ENCODE peak calls at places on chromosomes 2 and 18, in eight cellular contexts. G, M, L, N, Z, X, V and P are unnamed samples.

GRCh38 chr18:58669731-58670379 is 1.4 kb upstream of the MALT1 start:
- DNase-seq in L (no peak), X (peak), V (no peak), G (no peak), N (peak), Z (no peak), M (no peak), P (peak)

GRCh38 chr2:239216614-239217273 is 184.1 kb downstream of the HDAC4 start:
- DNase-seq in L (no peak), V (peak), N (no peak), G (peak), M (peak), Z (no peak), X (no peak), P (no peak)

GRCh38 chr2:74005786-74006185 is 21.1 kb downstream of the TET3 start:
- DNase-seq in L (no peak), Z (no peak), N (no peak), G (peak), V (no peak), M (no peak), X (no peak), P (no peak)

GRCh38 chr2:42888846-42889245 is 96.5 kb upstream of the HAAO start:
- DNase-seq in N (no peak), V (no peak), G (no peak), L (no peak), Z (no peak), M (no peak), X (no peak), P (no peak)

GRCh38 chr2:182324665-182325064 is 102.2 kb downstream of the PDE1A start:
- DNase-seq in L (no peak), Z (no peak), X (no peak), N (no peak), M (no peak), G (no peak), V (no peak), P (no peak)

GRCh38 chr2:11004206-11004605 is 92.5 kb downstream of the KCNF1 start:
- DNase-seq in L (no peak), X (no peak), N (no peak), V (no peak), M (no peak), Z (no peak), G (no peak), P (peak)

GRCh38 chr2:201406077-201406662 is 45.1 kb downstream of the TRAK2 start:
- DNase-seq in M (no peak), L (no peak), X (no peak), G (no peak), N (no peak), V (no peak), Z (no peak), P (no peak)

GRCh38 chr2:10169053-10169578 is 46.6 kb downstream of the RRM2 start:
- DNase-seq in L (no peak), N (no peak), G (no peak), X (no peak), M (no peak), Z (no peak), V (no peak), P (no peak)

GRCh38 chr2:20671736-20672080 is 4.8 kb downstream of the GDF7 start:
- DNase-seq in L (no peak), G (no peak), M (no peak), N (no peak), V (no peak), X (no peak), Z (no peak), P (no peak)

GRCh38 chr18:32549248-32549842 is 78.7 kb upstream of the GAREM1 start:
- DNase-seq in M (no peak), L (peak), G (no peak), V (no peak), X (peak), Z (peak), N (peak), P (peak)

GRCh38 chr2:233338046-233338445 is 16.2 kb upstream of the DGKD start:
- DNase-seq in M (no peak), Z (no peak), V (peak), X (no peak), L (no peak), G (peak), N (no peak), P (no peak)

GRCh38 chr18:73232933-73233332 is 365.1 kb upstream of the NETO1 start:
- DNase-seq in M (no peak), X (no peak), G (no peak), L (no peak), N (no peak), V (no peak), Z (no peak), P (no peak)

GRCh38 chr2:24844023-24844685 is 50.9 kb downstream of the CENPO start:
- DNase-seq in G (no peak), Z (no peak), V (no peak), X (no peak), M (peak), L (no peak), N (no peak), P (no peak)

GRCh38 chr2:11746807-11747459 is 501 bp downstream of the LPIN1 start:
- DNase-seq in Z (peak), G (no peak), L (peak), X (peak), N (peak), M (no peak), V (no peak), P (peak)

GRCh38 chr2:23503097-23503496 is 118.1 kb downstream of the KLHL29 start:
- DNase-seq in Z (no peak), G (no peak), X (no peak), L (no peak), V (no peak), M (peak), N (no peak), P (no peak)

GRCh38 chr2:12672711-12673315 is 43.9 kb upstream of the TRIB2 start:
- DNase-seq in V (no peak), N (no peak), G (no peak), Z (no peak), X (no peak), M (no peak), L (no peak), P (no peak)

GRCh38 chr2:229419158-229419557 is 148.1 kb upstream of the PID1 start:
- DNase-seq in V (no peak), X (no peak), G (no peak), N (no peak), M (no peak), Z (no peak), L (no peak), P (no peak)

GRCh38 chr2:43227830-43228280 is 1.4 kb upstream of the ZFP36L2 start:
- DNase-seq in Z (no peak), V (no peak), X (no peak), L (peak), N (no peak), G (no peak), M (no peak), P (peak)

GRCh38 chr2:57333221-57333620 is 713.4 kb upstream of the VRK2 start:
- DNase-seq in Z (no peak), N (no peak), G (no peak), X (no peak), M (no peak), L (no peak), V (no peak), P (no peak)

GRCh38 chr2:207662203-207662602 is 37.0 kb upstream of the METTL21A start:
- DNase-seq in V (no peak), N (no peak), X (no peak), G (no peak), Z (no peak), M (no peak), L (no peak), P (no peak)

GRCh38 chr2:172962824-172963223 is 112.8 kb upstream of the MAP3K20 start:
- DNase-seq in Z (no peak), V (no peak), X (no peak), G (no peak), N (no peak), L (no peak), M (no peak), P (peak)

GRCh38 chr2:44707945-44708645 is 233.4 kb upstream of the SIX3 start:
- DNase-seq in Z (no peak), G (no peak), N (no peak), L (peak), X (peak), V (no peak), M (no peak), P (no peak)

GRCh38 chr2:30462131-30462857 is 15.2 kb downstream of the LCLAT1 start:
- DNase-seq in X (no peak), L (no peak), M (no peak), V (no peak), Z (no peak), G (no peak), N (no peak), P (no peak)

GRCh38 chr2:30457316-30457715 is 10.3 kb downstream of the LCLAT1 start:
- DNase-seq in X (no peak), N (no peak), V (no peak), G (no peak), L (no peak), M (no peak), Z (no peak), P (no peak)

GRCh38 chr2:30456106-30456505 is 9.1 kb downstream of the LCLAT1 start:
- DNase-seq in G (no peak), M (no peak), V (no peak), X (no peak), N (no peak), Z (no peak), L (no peak), P (no peak)

GRCh38 chr2:30456578-30456977 is 9.5 kb downstream of the LCLAT1 start:
- DNase-seq in X (no peak), V (no peak), Z (no peak), G (no peak), M (no peak), L (no peak), N (no peak), P (no peak)

DNA sequence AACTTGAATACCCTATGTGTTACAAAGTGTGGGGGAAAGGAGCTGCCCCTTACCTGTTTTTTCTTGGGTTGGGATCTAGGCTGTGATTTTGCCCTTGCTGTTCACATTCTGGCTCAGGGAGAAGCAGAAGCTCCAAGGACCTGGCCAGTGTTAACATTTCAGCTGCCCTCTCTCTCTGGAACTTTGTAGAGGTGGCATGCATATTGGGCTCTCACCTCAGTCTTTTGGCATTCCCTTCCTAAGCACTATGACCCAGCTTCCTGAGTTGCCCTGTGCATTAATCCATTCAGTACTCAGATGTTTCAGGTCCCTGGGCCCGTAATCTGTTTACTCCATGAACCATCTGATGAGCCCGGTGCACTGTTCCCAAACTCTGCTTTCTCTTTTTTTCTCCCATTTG is 12.1 kb downstream of the LCLAT1 start:
- DNase-seq in G (no peak), X (no peak), M (no peak), V (no peak), Z (no peak), L (no peak), N (no peak), P (no peak)
- H3K4me3 ChIP-seq in G (no peak), X (no peak), M (no peak), V (no peak), Z (no peak), L (no peak), N (no peak), P (no peak)

DNA sequence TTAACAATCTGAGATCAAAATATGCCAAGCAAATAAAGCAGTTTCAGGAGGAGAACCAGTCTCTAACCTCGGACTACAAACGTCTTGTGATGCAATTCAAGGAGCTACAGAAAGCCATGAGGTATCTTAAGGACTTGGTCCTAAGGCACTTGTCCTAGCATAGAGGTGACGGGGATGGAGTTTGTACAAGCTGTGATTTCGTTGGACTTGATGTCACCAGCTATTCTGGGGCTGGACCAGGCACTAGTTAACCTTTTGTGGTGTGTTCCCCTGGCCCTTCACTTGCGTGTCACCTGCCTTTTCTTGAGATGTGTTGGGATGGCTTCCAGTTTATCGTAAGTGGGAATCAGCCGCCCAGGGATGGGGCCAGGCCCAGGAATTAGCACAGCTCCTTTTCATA is 33.7 kb downstream of the OTOF start:
- DNase-seq in L (no peak), Z (no peak), X (no peak), M (no peak), V (no peak), N (no peak), G (no peak), P (no peak)
- TF ChIP-seq CTCF in L (no peak), Z (no peak), X (no peak), M (no peak), V (no peak), N (no peak), G (no peak), P (no peak)

GRCh38 chr2:70986499-70987189 is 8.0 kb downstream of the TEX261 start:
- DNase-seq in X (no peak), L (no peak), V (peak), N (no peak), G (peak), M (no peak), Z (no peak), P (no peak)
- H3K27ac ChIP-seq in X (no peak), L (no peak), V (no peak), N (no peak), G (no peak), M (no peak), Z (no peak), P (no peak)

GRCh38 chr2:48320747-48321146 is 209.2 kb upstream of the STON1 start:
- DNase-seq in G (no peak), Z (no peak), N (no peak), V (no peak), X (no peak), M (no peak), L (no peak), P (no peak)

GRCh38 chr2:48318118-48318517 is 211.8 kb upstream of the STON1 start:
- DNase-seq in X (no peak), L (no peak), V (no peak), Z (no peak), G (no peak), M (no peak), N (no peak), P (no peak)

GRCh38 chr2:48315847-48316194 is 214.1 kb upstream of the STON1 start:
- DNase-seq in L (peak), V (no peak), N (no peak), Z (no peak), M (no peak), X (peak), G (no peak), P (peak)

GRCh38 chr2:48319863-48320262 is 210.1 kb upstream of the STON1 start:
- DNase-seq in V (no peak), M (no peak), G (no peak), L (no peak), N (no peak), Z (no peak), X (no peak), P (no peak)

GRCh38 chr2:48316753-48317750 is 212.9 kb upstream of the STON1 start:
- DNase-seq in X (no peak), N (no peak), Z (no peak), V (no peak), G (no peak), L (no peak), M (no peak), P (no peak)
- H3K4me3 ChIP-seq in X (no peak), N (no peak), Z (no peak), V (no peak), G (no peak), L (no peak), M (no peak), P (no peak)

GRCh38 chr2:102703748-102704147 is 58.1 kb upstream of the TMEM182 start:
- DNase-seq in N (no peak), V (no peak), X (no peak), M (no peak), Z (no peak), L (peak), G (no peak), P (no peak)
- TF ChIP-seq CTCF in N (no peak), V (no peak), X (peak), M (peak), Z (no peak), L (peak), G (peak), P (peak)

DNA sequence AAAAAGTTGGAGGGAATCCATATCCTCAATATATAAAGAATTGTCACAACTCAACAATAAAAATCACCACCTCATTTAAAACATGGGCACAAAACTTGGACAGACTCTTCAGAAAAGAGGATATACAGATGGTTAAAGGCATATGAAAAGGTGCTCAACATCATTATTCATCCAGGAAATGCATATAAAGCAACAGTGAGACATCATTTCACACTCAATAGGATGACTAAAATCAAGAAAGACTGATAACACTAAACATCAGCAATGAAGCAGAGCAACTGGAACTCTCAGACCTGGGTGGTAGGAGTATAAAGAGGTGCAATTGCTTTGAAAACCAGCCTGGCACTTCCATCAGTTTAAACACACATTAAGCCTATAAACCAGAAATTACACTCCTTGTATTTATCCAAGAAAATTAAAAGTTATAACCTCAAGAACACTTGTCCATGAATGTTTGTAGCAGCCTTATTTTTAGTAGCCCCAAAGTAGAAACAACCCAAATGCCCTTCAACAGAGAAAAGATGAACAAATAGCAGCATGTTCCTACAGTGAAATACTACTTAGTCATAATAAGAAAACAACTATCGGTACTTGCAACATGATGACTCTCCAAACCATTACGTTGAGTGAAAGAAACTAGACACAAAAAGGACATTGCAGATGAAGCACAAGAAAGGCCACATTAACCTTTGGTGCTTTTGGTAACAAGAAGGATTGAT is 79.1 kb upstream of the TANC1 start:
- DNase-seq in N (no peak), G (no peak), M (no peak), Z (no peak), X (no peak), L (no peak), V (no peak), P (peak)
- H3K27ac ChIP-seq in N (no peak), G (no peak), M (no peak), Z (no peak), X (no peak), L (no peak), V (no peak), P (peak)

GRCh38 chr18:10101293-10101701 is 187.5 kb downstream of the VAPA start:
- DNase-seq in Z (peak), L (no peak), V (no peak), M (peak), X (no peak), G (no peak), N (no peak), P (peak)
- H3K4me3 ChIP-seq in Z (no peak), L (no peak), V (no peak), M (no peak), X (no peak), G (no peak), N (no peak), P (no peak)